ENCODE peak calls at places on chromosomes 1 and 21, in five cellular contexts. One of them, this sample, is unnamed.

GRCh38 chr21:38567577-38568360 is 69.5 kb upstream of the ERG start:
- DNase-seq in A673: peak
- DNase-seq in lower lobe of right lung: no peak
- DNase-seq in GM23248: peak
- DNase-seq in cardiac muscle cell: no peak
- DNase-seq in this sample: no peak

GRCh38 chr1:209318302-209319056 is 265.0 kb upstream of the CAMK1G start:
- DNase-seq in A673: no peak
- DNase-seq in cardiac muscle cell: no peak
- DNase-seq in GM23248: peak
- DNase-seq in lower lobe of right lung: no peak
- DNase-seq in this sample: no peak

GRCh38 chr1:233015965-233016364 is 65.6 kb downstream of the NTPCR start:
- DNase-seq in A673: no peak
- DNase-seq in lower lobe of right lung: no peak
- DNase-seq in GM23248: no peak
- DNase-seq in cardiac muscle cell: no peak
- DNase-seq in this sample: no peak

GRCh38 chr1:59692591-59692990 is 122.2 kb upstream of the HOOK1 start:
- DNase-seq in A673: peak
- DNase-seq in cardiac muscle cell: no peak
- DNase-seq in GM23248: peak
- DNase-seq in lower lobe of right lung: no peak
- DNase-seq in this sample: no peak

GRCh38 chr21:32457360-32457840 is 44.9 kb downstream of the EVA1C start:
- DNase-seq in cardiac muscle cell: peak
- DNase-seq in A673: no peak
- DNase-seq in GM23248: peak
- DNase-seq in lower lobe of right lung: peak
- DNase-seq in this sample: peak

GRCh38 chr1:162632234-162632666 is at the start of gene DDR2:
- DNase-seq in A673: peak
- DNase-seq in cardiac muscle cell: no peak
- DNase-seq in lower lobe of right lung: no peak
- DNase-seq in GM23248: peak
- DNase-seq in this sample: peak

GRCh38 chr1:31980835-31981782 is 32.6 kb upstream of the KHDRBS1 start:
- DNase-seq in lower lobe of right lung: no peak
- DNase-seq in GM23248: no peak
- DNase-seq in A673: no peak
- DNase-seq in cardiac muscle cell: no peak
- DNase-seq in this sample: no peak

GRCh38 chr1:229203030-229203751 is 67.7 kb upstream of the RAB4A start:
- DNase-seq in lower lobe of right lung: no peak
- DNase-seq in cardiac muscle cell: peak
- DNase-seq in A673: peak
- DNase-seq in GM23248: peak
- DNase-seq in this sample: no peak

GRCh38 chr1:153921803-153922075 is 1.0 kb downstream of the GATAD2B start:
- DNase-seq in A673: no peak
- DNase-seq in cardiac muscle cell: peak
- DNase-seq in GM23248: no peak
- DNase-seq in lower lobe of right lung: no peak
- DNase-seq in this sample: peak

GRCh38 chr1:6358757-6359567 is 34.6 kb downstream of the ACOT7 start:
- DNase-seq in lower lobe of right lung: peak
- DNase-seq in cardiac muscle cell: peak
- DNase-seq in A673: peak
- DNase-seq in GM23248: peak
- DNase-seq in this sample: peak

GRCh38 chr21:32524010-32524719 is 61.2 kb downstream of the TCP10L start:
- DNase-seq in GM23248: peak
- DNase-seq in A673: no peak
- DNase-seq in lower lobe of right lung: no peak
- DNase-seq in cardiac muscle cell: no peak
- DNase-seq in this sample: no peak

GRCh38 chr1:15262003-15262377 is 15.0 kb downstream of the FHAD1 start:
- DNase-seq in GM23248: no peak
- DNase-seq in lower lobe of right lung: no peak
- DNase-seq in A673: no peak
- DNase-seq in cardiac muscle cell: no peak
- DNase-seq in this sample: no peak

GRCh38 chr1:25608488-25609178 is 8.0 kb upstream of the MAN1C1 start:
- DNase-seq in cardiac muscle cell: peak
- DNase-seq in GM23248: peak
- DNase-seq in lower lobe of right lung: peak
- DNase-seq in A673: peak
- DNase-seq in this sample: peak

GRCh38 chr1:21613072-21613867 is 55.9 kb downstream of the RAP1GAP start:
- DNase-seq in A673: no peak
- DNase-seq in lower lobe of right lung: no peak
- DNase-seq in GM23248: no peak
- DNase-seq in cardiac muscle cell: no peak
- DNase-seq in this sample: no peak

GRCh38 chr1:70487910-70488665 is 77.0 kb downstream of the CTH start:
- DNase-seq in GM23248: peak
- DNase-seq in A673: peak
- DNase-seq in lower lobe of right lung: no peak
- DNase-seq in cardiac muscle cell: peak
- DNase-seq in this sample: peak

GRCh38 chr21:37793660-37794059 is 122.6 kb downstream of the KCNJ6 start:
- DNase-seq in GM23248: peak
- DNase-seq in cardiac muscle cell: no peak
- DNase-seq in lower lobe of right lung: no peak
- DNase-seq in A673: no peak
- DNase-seq in this sample: no peak

GRCh38 chr1:165324050-165324449 is 32.5 kb downstream of the LMX1A start:
- DNase-seq in GM23248: no peak
- DNase-seq in A673: no peak
- DNase-seq in cardiac muscle cell: no peak
- DNase-seq in lower lobe of right lung: no peak
- DNase-seq in this sample: no peak

GRCh38 chr1:115330480-115331013 is 7.5 kb downstream of the NGF start:
- DNase-seq in cardiac muscle cell: no peak
- DNase-seq in GM23248: peak
- DNase-seq in lower lobe of right lung: no peak
- DNase-seq in A673: no peak
- DNase-seq in this sample: no peak

GRCh38 chr1:154809436-154810413 is 60.4 kb downstream of the KCNN3 start:
- DNase-seq in lower lobe of right lung: no peak
- DNase-seq in cardiac muscle cell: no peak
- DNase-seq in GM23248: peak
- DNase-seq in A673: no peak
- DNase-seq in this sample: no peak

GRCh38 chr21:33019885-33020557 is 5.7 kb upstream of the OLIG2 start:
- DNase-seq in A673: no peak
- DNase-seq in GM23248: no peak
- DNase-seq in lower lobe of right lung: no peak
- DNase-seq in cardiac muscle cell: no peak
- DNase-seq in this sample: no peak

GRCh38 chr1:51535006-51535592 is 16.0 kb upstream of the EPS15 start:
- DNase-seq in cardiac muscle cell: peak
- DNase-seq in lower lobe of right lung: no peak
- DNase-seq in GM23248: peak
- DNase-seq in A673: peak
- DNase-seq in this sample: peak

GRCh38 chr1:20426923-20427322 is 59.1 kb downstream of the CAMK2N1 start:
- DNase-seq in A673: peak
- DNase-seq in cardiac muscle cell: no peak
- DNase-seq in lower lobe of right lung: no peak
- DNase-seq in GM23248: peak
- DNase-seq in this sample: no peak

GRCh38 chr1:27992271-27992670 is 32.5 kb downstream of the XKR8 start:
- DNase-seq in GM23248: no peak
- DNase-seq in lower lobe of right lung: peak
- DNase-seq in A673: no peak
- DNase-seq in cardiac muscle cell: peak
- DNase-seq in this sample: no peak

GRCh38 chr1:109248797-109249629 is at the start of gene CELSR2:
- DNase-seq in cardiac muscle cell: peak
- DNase-seq in GM23248: peak
- DNase-seq in A673: peak
- DNase-seq in lower lobe of right lung: peak
- DNase-seq in this sample: peak

GRCh38 chr1:85544689-85545203 is 35.8 kb upstream of the CCN1 start:
- DNase-seq in lower lobe of right lung: no peak
- DNase-seq in A673: no peak
- DNase-seq in cardiac muscle cell: peak
- DNase-seq in GM23248: peak
- DNase-seq in this sample: no peak

GRCh38 chr1:47618830-47619229 is 181.0 kb downstream of the FOXD2 start:
- DNase-seq in GM23248: no peak
- DNase-seq in cardiac muscle cell: peak
- DNase-seq in lower lobe of right lung: no peak
- DNase-seq in A673: no peak
- DNase-seq in this sample: no peak

GRCh38 chr1:201536542-201536941 is 2.4 kb upstream of the NAV1 start:
- DNase-seq in GM23248: peak
- DNase-seq in cardiac muscle cell: no peak
- DNase-seq in A673: no peak
- DNase-seq in lower lobe of right lung: no peak
- DNase-seq in this sample: peak

GRCh38 chr1:201537467-201537866 is 1.5 kb upstream of the NAV1 start:
- DNase-seq in GM23248: no peak
- DNase-seq in lower lobe of right lung: no peak
- DNase-seq in A673: no peak
- DNase-seq in cardiac muscle cell: no peak
- DNase-seq in this sample: no peak

GRCh38 chr1:201535046-201535777 is 3.7 kb upstream of the NAV1 start:
- DNase-seq in A673: peak
- DNase-seq in cardiac muscle cell: no peak
- DNase-seq in lower lobe of right lung: no peak
- DNase-seq in GM23248: peak
- DNase-seq in this sample: no peak

GRCh38 chr1:201537028-201537427 is 1.9 kb upstream of the NAV1 start:
- DNase-seq in lower lobe of right lung: no peak
- DNase-seq in A673: no peak
- DNase-seq in cardiac muscle cell: no peak
- DNase-seq in GM23248: peak
- DNase-seq in this sample: no peak

DNA sequence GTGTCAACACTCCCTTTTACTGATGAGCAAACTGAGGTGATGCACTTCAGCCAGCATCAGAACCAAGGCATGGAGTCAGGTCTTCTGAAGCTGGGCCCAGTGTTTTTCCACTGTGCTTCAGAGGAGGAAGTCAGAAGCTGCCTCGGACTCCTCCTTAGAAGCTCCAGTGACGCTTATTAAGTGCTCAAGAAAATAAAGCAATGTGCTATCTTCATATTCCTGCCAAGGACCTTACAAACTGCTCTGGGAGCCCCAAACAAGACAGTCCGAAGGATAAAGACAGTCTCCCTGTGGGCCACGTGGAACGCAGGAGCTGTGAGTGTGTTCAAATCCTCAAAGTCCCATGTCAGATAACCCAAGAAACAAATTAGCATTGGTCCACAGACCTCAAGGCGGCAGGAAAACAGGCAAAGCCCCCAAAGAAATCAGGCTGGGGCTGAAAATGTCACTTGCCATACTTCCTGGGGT is 3.1 kb upstream of the NAV1 start:
- DNase-seq in A673: no peak
- DNase-seq in cardiac muscle cell: no peak
- DNase-seq in GM23248: peak
- DNase-seq in lower lobe of right lung: no peak
- DNase-seq in this sample: no peak
- H3K27ac ChIP-seq in A673: peak
- H3K27ac ChIP-seq in cardiac muscle cell: no peak
- H3K27ac ChIP-seq in GM23248: peak
- H3K27ac ChIP-seq in lower lobe of right lung: peak
- H3K27ac ChIP-seq in this sample: peak

GRCh38 chr1:43541141-43541540 is 10.5 kb downstream of the PTPRF start:
- DNase-seq in cardiac muscle cell: no peak
- DNase-seq in A673: no peak
- DNase-seq in lower lobe of right lung: no peak
- DNase-seq in GM23248: no peak
- DNase-seq in this sample: no peak
- H3K27ac ChIP-seq in cardiac muscle cell: no peak
- H3K27ac ChIP-seq in A673: no peak
- H3K27ac ChIP-seq in lower lobe of right lung: peak
- H3K27ac ChIP-seq in GM23248: no peak
- H3K27ac ChIP-seq in this sample: peak

DNA sequence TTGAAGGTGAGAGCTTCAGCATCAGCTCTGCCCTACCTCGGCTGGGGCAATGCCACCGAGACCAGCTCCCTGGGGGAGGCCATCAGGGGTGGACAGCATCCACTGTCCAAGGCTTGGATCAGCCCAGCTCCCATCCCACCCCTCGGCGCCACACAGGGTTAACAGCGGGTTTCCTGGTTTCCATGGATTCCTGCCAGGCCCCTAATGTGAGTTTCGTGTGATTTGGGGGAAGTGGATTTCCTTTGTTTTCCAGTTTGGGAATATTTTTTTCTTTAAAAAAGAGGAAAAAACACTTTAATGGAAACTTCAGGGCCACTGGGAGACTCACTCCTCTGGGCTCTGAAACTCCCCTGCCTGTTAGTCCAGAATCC is 34.3 kb downstream of the CASZ1 start:
- DNase-seq in A673: no peak
- DNase-seq in lower lobe of right lung: no peak
- DNase-seq in GM23248: no peak
- DNase-seq in cardiac muscle cell: no peak
- DNase-seq in this sample: no peak
- H3K27ac ChIP-seq in A673: no peak
- H3K27ac ChIP-seq in lower lobe of right lung: peak
- H3K27ac ChIP-seq in GM23248: no peak
- H3K27ac ChIP-seq in cardiac muscle cell: no peak
- H3K27ac ChIP-seq in this sample: peak

GRCh38 chr1:147809236-147809635 is 48.8 kb upstream of the GJA5 start:
- DNase-seq in lower lobe of right lung: no peak
- DNase-seq in A673: no peak
- DNase-seq in cardiac muscle cell: no peak
- DNase-seq in GM23248: no peak
- DNase-seq in this sample: no peak

GRCh38 chr1:147811273-147811672 is 50.9 kb upstream of the GJA5 start:
- DNase-seq in cardiac muscle cell: peak
- DNase-seq in GM23248: no peak
- DNase-seq in A673: no peak
- DNase-seq in lower lobe of right lung: no peak
- DNase-seq in this sample: no peak

GRCh38 chr1:147815503-147815902 is 55.1 kb upstream of the GJA5 start:
- DNase-seq in GM23248: no peak
- DNase-seq in cardiac muscle cell: no peak
- DNase-seq in lower lobe of right lung: no peak
- DNase-seq in A673: peak
- DNase-seq in this sample: no peak

GRCh38 chr1:147811751-147812150 is 51.3 kb upstream of the GJA5 start:
- DNase-seq in GM23248: no peak
- DNase-seq in cardiac muscle cell: no peak
- DNase-seq in A673: no peak
- DNase-seq in lower lobe of right lung: no peak
- DNase-seq in this sample: no peak

DNA sequence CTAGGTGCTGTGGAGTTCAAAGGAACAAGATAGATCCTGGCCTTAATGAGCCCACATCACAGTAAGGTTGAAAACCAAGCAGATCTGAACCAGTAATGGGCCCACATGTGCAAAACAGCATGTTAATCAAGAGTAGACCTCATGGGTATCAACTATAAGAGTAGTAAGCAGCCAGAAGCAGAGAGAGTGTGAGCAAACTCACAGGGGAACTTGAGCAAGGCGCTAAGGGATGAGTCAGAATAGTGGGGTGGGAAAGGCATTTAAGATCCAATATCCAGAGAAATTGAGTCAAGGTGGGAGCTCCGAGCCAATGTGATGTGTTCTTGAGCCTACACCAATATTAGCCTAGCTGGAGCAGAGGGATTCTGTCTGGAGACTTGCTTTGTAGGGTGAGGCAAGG is 52.4 kb upstream of the GJA5 start:
- DNase-seq in A673: no peak
- DNase-seq in GM23248: peak
- DNase-seq in cardiac muscle cell: no peak
- DNase-seq in lower lobe of right lung: no peak
- DNase-seq in this sample: no peak
- H3K27ac ChIP-seq in A673: no peak
- H3K27ac ChIP-seq in GM23248: no peak
- H3K27ac ChIP-seq in cardiac muscle cell: no peak
- H3K27ac ChIP-seq in lower lobe of right lung: no peak
- H3K27ac ChIP-seq in this sample: no peak